ENCODE peak calls at places on chromosome 22, in four cellular contexts. U, Q, P and C are unnamed samples.

GRCh38 chr22:17213976-17214375 is 5.3 kb downstream of the ADA2 start:
- DNase-seq in U (no peak), Q (peak), P (peak), C (peak)

GRCh38 chr22:49123621-49124192 is 704.0 kb downstream of the BRD1 start:
- DNase-seq in U (no peak), Q (no peak), P (no peak), C (no peak)

GRCh38 chr22:35436421-35436820 is 36.5 kb downstream of the MCM5 start:
- DNase-seq in U (no peak), Q (no peak), P (no peak), C (no peak)

GRCh38 chr22:27561301-27561820 is 240.2 kb downstream of the MN1 start:
- DNase-seq in U (no peak), Q (no peak), P (no peak), C (no peak)

GRCh38 chr22:29167032-29167911 is 38.4 kb upstream of the EMID1 start:
- DNase-seq in U (no peak), Q (no peak), P (no peak), C (no peak)

GRCh38 chr22:47352920-47353700 is 590.7 kb downstream of the TBC1D22A start:
- DNase-seq in U (no peak), Q (no peak), P (no peak), C (no peak)

GRCh38 chr22:17903564-17904295 is 120.6 kb downstream of the MICAL3 start:
- DNase-seq in U (no peak), Q (no peak), P (no peak), C (no peak)

GRCh38 chr22:45887202-45888131 is 89.5 kb downstream of the WNT7B start:
- DNase-seq in U (no peak), Q (no peak), P (no peak), C (peak)

GRCh38 chr22:41204992-41205900 is at the start of gene L3MBTL2:
- DNase-seq in U (peak), Q (peak), P (peak), C (peak)

GRCh38 chr22:27752771-27753170 is 48.8 kb downstream of the MN1 start:
- DNase-seq in U (peak), Q (no peak), P (no peak), C (peak)

GRCh38 chr22:46052801-46053562 is 76.0 kb upstream of the WNT7B start:
- DNase-seq in U (peak), Q (no peak), P (no peak), C (no peak)

GRCh38 chr22:47201996-47202818 is 439.8 kb downstream of the TBC1D22A start:
- DNase-seq in U (peak), Q (no peak), P (no peak), C (no peak)

GRCh38 chr22:31488988-31489617 is 539 bp downstream of the EIF4ENIF1 start:
- DNase-seq in U (peak), Q (no peak), P (no peak), C (peak)

GRCh38 chr22:31185056-31185455 is 25.1 kb downstream of the RNF185 start:
- DNase-seq in U (no peak), Q (no peak), P (no peak), C (no peak)

GRCh38 chr22:27537481-27537891 is 264.1 kb downstream of the MN1 start:
- DNase-seq in U (peak), Q (no peak), P (no peak), C (no peak)

GRCh38 chr22:28783786-28784671 is 11.5 kb downstream of the CCDC117 start:
- DNase-seq in U (no peak), Q (no peak), P (no peak), C (no peak)

GRCh38 chr22:29348956-29349355 is 33.5 kb upstream of the RASL10A start:
- DNase-seq in U (no peak), Q (no peak), P (no peak), C (peak)

GRCh38 chr22:31092161-31092560 is 11.0 kb downstream of the SMTN start:
- DNase-seq in U (no peak), Q (no peak), P (no peak), C (no peak)

GRCh38 chr22:29700206-29700948 is 19.4 kb upstream of the CABP7 start:
- DNase-seq in U (no peak), Q (no peak), P (no peak), C (no peak)

GRCh38 chr22:27128461-27129080 is 471.2 kb downstream of the MIAT start:
- DNase-seq in U (no peak), Q (no peak), P (no peak), C (no peak)

GRCh38 chr22:27175444-27175843 is 518.1 kb downstream of the MIAT start:
- DNase-seq in U (no peak), Q (no peak), P (no peak), C (no peak)

GRCh38 chr22:44678980-44679647 is 22.9 kb upstream of the PRR5 start:
- DNase-seq in U (no peak), Q (no peak), P (no peak), C (no peak)

GRCh38 chr22:29903371-29903770 is 20.4 kb downstream of the MTMR3 start:
- DNase-seq in U (no peak), Q (no peak), P (no peak), C (no peak)

GRCh38 chr22:47067331-47067890 is 305.0 kb downstream of the TBC1D22A start:
- DNase-seq in U (no peak), Q (no peak), P (no peak), C (no peak)

GRCh38 chr22:29095459-29095858 is 22.6 kb downstream of the KREMEN1 start:
- DNase-seq in U (no peak), Q (no peak), P (no peak), C (no peak)

GRCh38 chr22:44444341-44445306 is 53.4 kb downstream of the RTL6 start:
- DNase-seq in U (no peak), Q (no peak), P (no peak), C (no peak)

GRCh38 chr22:50257451-50258360 is 3.8 kb downstream of the MAPK12 start:
- DNase-seq in U (no peak), Q (no peak), P (no peak), C (peak)

GRCh38 chr22:39732625-39733024 is 160.9 kb downstream of the ENTHD1 start:
- DNase-seq in U (no peak), Q (no peak), P (no peak), C (no peak)

GRCh38 chr22:19984851-19985811 is 31.5 kb downstream of the ARVCF start:
- DNase-seq in U (no peak), Q (no peak), P (no peak), C (no peak)

GRCh38 chr22:19986011-19986409 is 30.6 kb downstream of the ARVCF start:
- DNase-seq in U (no peak), Q (no peak), P (no peak), C (no peak)

GRCh38 chr22:19987394-19988306 is 29.0 kb downstream of the ARVCF start:
- DNase-seq in U (peak), Q (no peak), P (no peak), C (no peak)

GRCh38 chr22:19988331-19988808 is 28.3 kb downstream of the ARVCF start:
- DNase-seq in U (no peak), Q (no peak), P (no peak), C (no peak)

GRCh38 chr22:19986410-19987341 is 29.9 kb downstream of the ARVCF start:
- DNase-seq in U (peak), Q (no peak), P (peak), C (peak)
- TF ChIP-seq POLR2A in U (peak), Q (peak), P (peak), C (peak)

DNA sequence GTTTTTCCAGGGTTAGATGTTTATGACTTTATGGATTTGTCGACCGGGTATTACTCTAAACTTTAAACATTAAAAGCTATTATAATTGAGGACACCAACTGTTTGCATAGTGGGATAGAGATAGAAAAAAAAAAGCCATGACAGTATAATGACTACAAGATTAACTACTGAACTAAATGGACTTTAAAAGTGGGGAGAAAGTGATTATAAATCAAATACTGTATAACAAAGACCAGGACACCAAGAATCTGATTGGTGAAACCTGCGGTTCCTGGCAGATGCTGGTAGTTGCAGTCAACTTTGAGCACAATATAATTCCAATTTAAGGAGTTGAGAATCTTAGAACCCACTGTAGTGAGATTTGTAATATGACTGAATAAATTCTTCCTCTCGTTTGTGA is 2.5 kb downstream of the CRKL start:
- DNase-seq in U (no peak), Q (no peak), P (no peak), C (no peak)
- H3K27ac ChIP-seq in U (no peak), Q (no peak), P (no peak), C (peak)

DNA sequence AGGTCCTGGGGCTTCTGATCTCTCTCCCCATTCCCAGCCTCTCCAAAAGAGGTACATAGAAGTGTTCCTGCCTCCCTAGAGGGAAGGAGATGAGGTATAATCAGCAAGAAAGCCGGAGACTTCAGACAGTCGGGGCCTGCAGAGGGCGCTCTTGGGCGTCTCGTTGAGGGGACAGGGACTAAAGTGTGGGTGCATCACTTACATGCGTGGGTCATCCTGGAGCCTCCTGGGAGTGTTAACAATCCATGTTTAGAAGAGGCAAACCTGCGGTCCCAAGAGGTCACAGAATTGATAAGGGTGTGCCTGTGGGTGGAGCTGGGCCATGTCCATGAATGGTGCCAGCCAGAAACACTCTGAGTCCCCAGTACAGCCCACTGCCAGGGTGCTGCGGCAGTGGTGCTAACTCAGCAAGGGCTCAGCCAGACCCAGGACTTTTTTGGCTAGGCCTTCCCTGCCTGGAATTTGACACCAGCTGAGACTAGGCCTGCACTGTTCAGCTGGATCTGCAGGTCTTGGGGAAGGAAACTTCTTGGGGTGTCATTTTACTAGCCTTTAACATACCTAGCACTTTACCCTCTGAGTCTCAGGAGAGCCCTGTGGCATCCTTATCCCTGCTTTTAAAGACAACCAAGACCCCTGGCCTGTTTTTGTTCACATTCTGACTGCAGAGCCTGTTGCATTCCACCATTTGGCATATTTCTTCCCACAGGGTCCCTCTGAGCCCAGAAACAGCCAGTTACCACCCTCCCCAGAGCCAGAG is 5.5 kb downstream of the YDJC start:
- DNase-seq in U (no peak), Q (no peak), P (no peak), C (no peak)
- TF ChIP-seq POLR2A in U (no peak), Q (no peak), P (no peak), C (no peak)

GRCh38 chr22:42928969-42929837 is 72.1 kb upstream of the ARFGAP3 start:
- DNase-seq in U (no peak), Q (no peak), P (peak), C (peak)
- H3K27ac ChIP-seq in U (no peak), Q (no peak), P (peak), C (peak)

DNA sequence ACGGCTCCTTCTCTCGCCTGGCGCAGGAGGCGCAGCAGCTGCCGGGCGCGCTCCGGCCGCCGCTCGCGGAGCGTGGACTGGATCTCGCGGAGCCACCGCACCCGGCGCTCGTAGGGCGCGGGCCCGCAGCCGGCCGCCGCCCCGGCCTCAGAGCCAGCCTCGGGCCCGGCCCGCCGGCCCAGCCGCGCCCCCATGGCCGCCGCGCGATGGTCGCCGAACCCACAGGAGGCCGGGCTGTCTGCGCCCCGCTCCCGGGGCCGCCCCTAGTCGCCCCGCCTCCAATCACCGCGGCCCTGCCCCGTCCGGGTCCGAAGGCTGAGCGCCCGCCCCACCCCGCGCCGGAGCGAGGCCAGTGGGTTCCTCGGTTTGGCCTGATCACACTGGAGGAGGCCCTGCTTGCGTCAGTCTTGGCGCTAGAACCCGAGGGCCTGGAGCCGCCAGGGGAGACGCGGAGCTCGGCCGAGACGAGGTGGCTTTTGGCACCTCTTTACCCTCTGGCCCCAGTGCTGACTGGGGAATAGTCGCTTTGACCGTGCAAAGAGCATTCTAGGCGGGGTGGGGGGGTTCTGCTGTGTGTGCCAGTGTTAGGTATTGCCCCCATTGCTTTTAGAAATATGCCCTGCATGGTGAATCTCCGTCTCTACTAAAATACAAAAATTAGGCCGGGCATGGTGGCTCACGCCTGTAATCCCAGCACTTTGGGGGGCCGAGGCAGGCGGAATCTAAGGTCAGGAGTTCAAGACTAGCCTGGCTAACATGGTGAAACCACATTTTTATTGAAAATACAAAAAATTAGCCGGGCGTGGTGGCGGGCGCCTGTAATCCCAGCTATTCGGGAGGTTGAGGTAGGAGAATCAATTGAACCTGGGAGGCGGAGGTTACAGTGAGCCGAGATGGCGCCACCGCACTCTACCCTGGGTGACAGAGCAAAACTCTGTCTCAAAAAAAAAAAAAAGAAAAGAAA is at the start of gene LRRC75B:
- DNase-seq in U (peak), Q (peak), P (peak), C (peak)
- TF ChIP-seq POLR2A in U (no peak), Q (no peak), P (peak), C (peak)

GRCh38 chr22:36440429-36441002 is 40.9 kb downstream of the TXN2 start:
- DNase-seq in U (no peak), Q (no peak), P (no peak), C (no peak)
- H3K27ac ChIP-seq in U (no peak), Q (no peak), P (no peak), C (no peak)